ENCODE peak calls at places on chromosome 13, in ten cellular contexts. E is Panc1; F is K562; K is natural killer cell; P is effector memory CD8-positive, alpha-beta T cell; O is T-cell; I is left cardiac atrium; Z is esophagus mucosa; T is Right ventricle myocardium inferior; M is aorta. X is an unnamed sample.

GRCh38 chr13:43405457-43405856 is 381.3 kb downstream of the ENOX1 start:
- ATAC-seq in K (no peak), I (no peak), T (no peak), O (no peak), E (no peak), F (no peak), Z (no peak), M (no peak), P (no peak), X (no peak)

GRCh38 chr13:27958928-27959539 is 10.1 kb downstream of the CDX2 start:
- ATAC-seq in E (no peak), Z (no peak), I (no peak), P (no peak), O (no peak), K (no peak), M (no peak), F (no peak), T (no peak), X (no peak)

GRCh38 chr13:72911988-72912387 is 130.1 kb downstream of the PIBF1 start:
- ATAC-seq in P (no peak), M (no peak), K (no peak), Z (no peak), F (no peak), E (no peak), I (no peak), O (no peak), T (no peak), X (no peak)

GRCh38 chr13:41603917-41604316 is 146.6 kb downstream of the RGCC start:
- ATAC-seq in P (no peak), Z (peak), T (no peak), E (no peak), F (peak), I (no peak), K (no peak), M (no peak), O (no peak), X (no peak)

GRCh38 chr13:45256254-45256653 is 55.4 kb upstream of the KCTD4 start:
- ATAC-seq in F (no peak), M (no peak), I (no peak), P (no peak), K (no peak), O (no peak), T (no peak), E (no peak), Z (no peak), X (no peak)

GRCh38 chr13:47932953-47933687 is 68.0 kb downstream of the SUCLA2 start:
- ATAC-seq in T (no peak), P (no peak), K (no peak), O (no peak), M (no peak), E (no peak), Z (no peak), F (no peak), I (no peak), X (no peak)

GRCh38 chr13:74168263-74168675 is 34.1 kb upstream of the KLF12 start:
- ATAC-seq in T (peak), F (no peak), K (no peak), Z (no peak), M (peak), O (no peak), P (no peak), I (peak), E (no peak), X (no peak)

GRCh38 chr13:99393791-99394735 is 86.9 kb upstream of the GPR183 start:
- ATAC-seq in K (no peak), E (no peak), T (no peak), M (no peak), F (no peak), O (no peak), P (no peak), I (no peak), Z (no peak), X (no peak)

GRCh38 chr13:21458816-21459701 is at the start of gene ZDHHC20:
- ATAC-seq in F (peak), T (peak), E (peak), P (peak), I (peak), Z (peak), M (peak), K (peak), O (peak), X (peak)

GRCh38 chr13:94389544-94390351 is 89.7 kb downstream of the DCT start:
- ATAC-seq in F (peak), M (no peak), O (no peak), P (no peak), E (no peak), K (no peak), I (no peak), T (no peak), Z (no peak), X (no peak)

GRCh38 chr13:50676602-50677001 is 166.9 kb downstream of the DLEU7 start:
- ATAC-seq in M (no peak), F (no peak), T (peak), O (no peak), E (no peak), K (peak), Z (peak), I (peak), P (peak), X (peak)

GRCh38 chr13:30341815-30342570 is 34.6 kb upstream of the KATNAL1 start:
- ATAC-seq in F (no peak), M (peak), I (peak), Z (peak), E (peak), O (no peak), T (peak), K (no peak), P (no peak), X (no peak)

GRCh38 chr13:93190006-93190405 is 36.6 kb upstream of the GPC6 start:
- ATAC-seq in Z (no peak), M (no peak), P (no peak), T (no peak), F (no peak), K (no peak), I (no peak), E (no peak), O (no peak), X (no peak)

GRCh38 chr13:114130708-114131580 is 1.5 kb downstream of the RASA3 start:
- ATAC-seq in T (peak), F (peak), Z (peak), M (peak), I (peak), P (peak), E (peak), O (peak), K (peak), X (no peak)

GRCh38 chr13:39263033-39263432 is 224.8 kb downstream of the NHLRC3 start:
- ATAC-seq in K (no peak), I (peak), E (peak), F (peak), T (peak), Z (peak), O (no peak), M (peak), P (no peak), X (no peak)

GRCh38 chr13:110404321-110404720 is 97.2 kb downstream of the COL4A2 start:
- ATAC-seq in E (no peak), O (no peak), F (no peak), Z (no peak), M (no peak), I (no peak), K (no peak), T (no peak), P (no peak), X (no peak)

GRCh38 chr13:80665792-80666333 is 324.9 kb upstream of the SPRY2 start:
- ATAC-seq in E (no peak), I (no peak), T (no peak), M (no peak), K (no peak), F (no peak), Z (no peak), P (no peak), O (no peak), X (no peak)

GRCh38 chr13:39370554-39370953 is 232.4 kb downstream of the LHFPL6 start:
- ATAC-seq in Z (peak), O (no peak), P (no peak), I (peak), M (peak), K (no peak), F (no peak), E (no peak), T (peak), X (no peak)

GRCh38 chr13:62829476-62829875 is 1413.8 kb upstream of the PCDH20 start:
- ATAC-seq in I (no peak), K (no peak), P (no peak), E (no peak), F (no peak), T (no peak), M (no peak), O (no peak), Z (no peak), X (no peak)

GRCh38 chr13:47794963-47795362 is 206.1 kb downstream of the SUCLA2 start:
- ATAC-seq in P (no peak), E (no peak), K (no peak), T (no peak), I (no peak), Z (no peak), O (no peak), M (no peak), F (no peak), X (no peak)

GRCh38 chr13:90553167-90553566 is 794.3 kb upstream of the MIR17HG start:
- ATAC-seq in I (no peak), O (no peak), M (no peak), E (no peak), T (no peak), F (no peak), K (no peak), P (no peak), Z (no peak), X (no peak)

GRCh38 chr13:32253911-32254399 is 61.2 kb downstream of the ZAR1L start:
- ATAC-seq in E (no peak), Z (peak), P (no peak), M (peak), I (peak), K (no peak), T (peak), O (no peak), F (no peak), X (no peak)

GRCh38 chr13:100088648-100089601 is at the start of gene PCCA:
- ATAC-seq in Z (peak), K (peak), P (peak), F (peak), E (peak), T (peak), I (peak), O (peak), M (peak), X (peak)

GRCh38 chr13:88000239-88000638 is 329.1 kb downstream of the SLITRK5 start:
- ATAC-seq in F (no peak), O (peak), I (no peak), K (no peak), M (peak), T (no peak), Z (no peak), E (no peak), P (no peak), X (no peak)

GRCh38 chr13:96090240-96091101 is 564 bp downstream of the HS6ST3 start:
- ATAC-seq in M (no peak), Z (peak), E (peak), T (peak), F (no peak), I (peak), K (no peak), P (no peak), O (no peak), X (peak)

GRCh38 chr13:103157434-103158145 is 91.4 kb upstream of the SLC10A2 start:
- ATAC-seq in O (no peak), F (no peak), T (no peak), M (no peak), I (no peak), P (no peak), E (no peak), K (no peak), Z (no peak), X (no peak)

GRCh38 chr13:98370261-98370660 is 193.2 kb upstream of the RNF113B start:
- ATAC-seq in T (no peak), Z (no peak), K (no peak), I (no peak), O (no peak), P (no peak), F (no peak), E (no peak), M (no peak), X (no peak)

GRCh38 chr13:23600100-23600499 is 29.9 kb downstream of the TNFRSF19 start:
- ATAC-seq in K (no peak), P (no peak), M (no peak), T (no peak), E (no peak), I (no peak), Z (no peak), O (no peak), F (no peak), X (no peak)

GRCh38 chr13:64510698-64511097 is 2719.4 kb downstream of the PCDH9 start:
- ATAC-seq in K (no peak), I (peak), T (no peak), M (no peak), Z (no peak), F (no peak), P (no peak), O (no peak), E (no peak), X (no peak)

GRCh38 chr13:46172531-46172991 is 9.4 kb downstream of the LCP1 start:
- ATAC-seq in I (peak), P (peak), O (peak), F (no peak), K (peak), E (no peak), Z (no peak), T (peak), M (no peak), X (no peak)

GRCh38 chr13:51781246-51782022 is 22.5 kb downstream of the DHRS12 start:
- ATAC-seq in P (peak), Z (peak), E (peak), O (no peak), K (peak), T (no peak), I (no peak), M (no peak), F (peak), X (peak)

GRCh38 chr13:75715598-75716523 is 79.7 kb downstream of the LMO7 start:
- ATAC-seq in M (no peak), I (no peak), E (no peak), T (no peak), F (no peak), K (no peak), Z (peak), P (no peak), O (no peak), X (no peak)

GRCh38 chr13:30648522-30649012 is 30.8 kb downstream of the USPL1 start:
- ATAC-seq in P (no peak), K (no peak), Z (no peak), O (no peak), T (no peak), I (no peak), M (no peak), F (no peak), E (no peak), X (peak)

GRCh38 chr13:98717891-98718290 is 34.6 kb downstream of the SLC15A1 start:
- ATAC-seq in I (no peak), T (no peak), Z (no peak), F (no peak), P (no peak), K (no peak), M (no peak), E (no peak), O (no peak), X (no peak)

GRCh38 chr13:28493740-28494536 is 990 bp downstream of the FLT1 start:
- ATAC-seq in T (no peak), Z (no peak), I (peak), O (no peak), F (no peak), K (no peak), M (peak), P (no peak), E (peak), X (peak)

GRCh38 chr13:83085186-83085900 is 796.9 kb downstream of the SLITRK1 start:
- ATAC-seq in M (no peak), E (no peak), O (no peak), T (no peak), P (no peak), F (no peak), K (no peak), Z (no peak), I (no peak), X (no peak)

GRCh38 chr13:79119578-79120107 is 286.4 kb downstream of the RBM26 start:
- ATAC-seq in I (no peak), E (no peak), T (no peak), Z (no peak), P (no peak), K (no peak), O (no peak), F (no peak), M (no peak), X (no peak)